ENCODE peak calls at places on chromosomes 6 and 20, in ten cellular contexts. T is activated B cell treated with CpG ODN at 0.5 μM for 24 hours; P is body of pancreas; W is HCT116; V is sigmoid colon; Q is kidney; U is neural crest cell; N is fibroblast of pulmonary artery; H is CD8-positive, alpha-beta T cell; C is AG09309. M is an unnamed sample.
A peak's percentile ranks its signal among the peaks of the same experiment; 100 is the strongest.

GRCh38 chr20:1808101-1808500 is 87.1 kb upstream of the SIRPA start:
- DNase-seq in T (no peak), P (no peak), W (no peak), V (no peak), Q (no peak), U (no peak), N (no peak), H (no peak), C (no peak), M (peak; percentile 25)

GRCh38 chr6:75412937-75413662 is 80.5 kb downstream of the FILIP1 start:
- DNase-seq in T (no peak), P (no peak), W (no peak), V (no peak), Q (no peak), U (no peak), N (peak; percentile 58), H (no peak), C (no peak), M (no peak)

GRCh38 chr6:42281570-42281969 is 63.9 kb upstream of the MRPS10 start:
- DNase-seq in T (no peak), P (no peak), W (no peak), V (no peak), Q (peak; percentile 60), U (no peak), N (no peak), H (peak; percentile 85), C (no peak), M (no peak)

GRCh38 chr6:44048277-44048676 is 79.0 kb downstream of the MRPL14 start:
- DNase-seq in T (no peak), P (no peak), W (no peak), V (peak; percentile 60), Q (peak; percentile 31), U (no peak), N (no peak), H (no peak), C (no peak), M (no peak)

GRCh38 chr20:46220808-46221207 is 87.5 kb downstream of the CDH22 start:
- DNase-seq in T (no peak), P (peak; percentile 28), W (peak; percentile 75), V (no peak), Q (no peak), U (peak; percentile 22), N (no peak), H (no peak), C (no peak), M (no peak)

GRCh38 chr20:8242066-8242465 is 110.0 kb downstream of the PLCB1 start:
- DNase-seq in T (no peak), P (no peak), W (no peak), V (no peak), Q (no peak), U (no peak), N (no peak), H (no peak), C (no peak), M (no peak)

GRCh38 chr6:161228911-161229591 is 44.8 kb downstream of the AGPAT4 start:
- DNase-seq in T (no peak), P (peak; percentile 36), W (no peak), V (no peak), Q (no peak), U (no peak), N (peak; percentile 82), H (no peak), C (peak; percentile 87), M (no peak)

GRCh38 chr6:72938104-72938503 is 287.2 kb downstream of the KHDC1L start:
- DNase-seq in T (no peak), P (no peak), W (no peak), V (no peak), Q (no peak), U (no peak), N (no peak), H (no peak), C (no peak), M (no peak)

GRCh38 chr6:157537518-157537917 is 156.5 kb downstream of the ZDHHC14 start:
- DNase-seq in T (no peak), P (no peak), W (no peak), V (no peak), Q (no peak), U (no peak), N (no peak), H (no peak), C (no peak), M (no peak)

GRCh38 chr20:1118004-1118335 is 432 bp upstream of the PSMF1 start:
- DNase-seq in T (no peak), P (no peak), W (no peak), V (no peak), Q (no peak), U (no peak), N (no peak), H (no peak), C (no peak), M (no peak)

GRCh38 chr6:41568585-41569384 is 22.6 kb downstream of the FOXP4 start:
- DNase-seq in T (no peak), P (peak; percentile 77), W (no peak), V (no peak), Q (no peak), U (peak; percentile 16), N (no peak), H (no peak), C (no peak), M (no peak)

GRCh38 chr6:1842334-1842733 is 232.6 kb downstream of the FOXC1 start:
- DNase-seq in T (no peak), P (no peak), W (no peak), V (no peak), Q (no peak), U (no peak), N (no peak), H (no peak), C (no peak), M (no peak)

GRCh38 chr6:133895573-133896343 is 6.8 kb downstream of the TCF21 start:
- DNase-seq in T (no peak), P (no peak), W (no peak), V (peak; percentile 73), Q (peak; percentile 87), U (no peak), N (peak; percentile 45), H (no peak), C (no peak), M (no peak)

GRCh38 chr20:12358006-12358654 is 440.4 kb downstream of the BTBD3 start:
- DNase-seq in T (no peak), P (no peak), W (no peak), V (no peak), Q (no peak), U (no peak), N (peak; percentile 42), H (no peak), C (no peak), M (no peak)

DNA sequence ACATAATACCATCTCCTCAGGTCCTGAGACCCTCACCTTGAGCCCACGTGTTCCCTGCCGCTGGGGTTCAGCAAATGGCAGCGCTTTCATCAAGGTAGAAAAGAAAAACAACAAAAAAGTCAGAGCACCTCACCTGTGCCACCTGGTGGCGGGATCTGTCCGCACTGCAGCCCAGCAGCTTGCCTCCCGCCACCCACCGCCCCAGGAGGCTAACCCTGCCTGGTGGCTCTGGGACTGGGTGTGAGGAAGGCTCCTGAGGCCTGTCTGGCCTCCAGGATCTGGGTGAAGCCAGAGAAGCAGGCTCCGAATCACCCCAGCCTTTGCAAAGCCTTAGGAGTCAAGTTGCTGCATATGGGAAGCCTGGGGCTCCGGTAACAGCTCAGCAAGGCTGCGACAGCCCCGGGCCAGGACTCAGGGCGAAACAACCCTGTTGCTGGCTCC is 270.8 kb downstream of the BMP7 start:
- DNase-seq in T (no peak), P (peak; percentile 21), W (peak; percentile 29), V (no peak), Q (no peak), U (peak; percentile 47), N (peak; percentile 3), H (no peak), C (no peak), M (no peak)
- TF ChIP-seq CTCF in T (no peak), P (peak; percentile 49), W (peak; percentile 81), V (peak; percentile 17), Q (no peak), U (peak; percentile 73), N (peak; percentile 39), H (no peak), C (peak; percentile 52), M (peak; percentile 82)

GRCh38 chr6:148658701-148659100 is 88.1 kb upstream of the UST start:
- DNase-seq in T (no peak), P (no peak), W (no peak), V (no peak), Q (no peak), U (no peak), N (no peak), H (no peak), C (no peak), M (no peak)

GRCh38 chr6:148653138-148653776 is 93.6 kb upstream of the UST start:
- DNase-seq in T (no peak), P (no peak), W (peak; percentile 19), V (no peak), Q (no peak), U (no peak), N (no peak), H (no peak), C (no peak), M (no peak)

GRCh38 chr6:148657053-148657452 is 89.8 kb upstream of the UST start:
- DNase-seq in T (no peak), P (no peak), W (no peak), V (no peak), Q (no peak), U (no peak), N (peak; percentile 98), H (no peak), C (peak; percentile 87), M (no peak)
- TF ChIP-seq CTCF in T (no peak), P (no peak), W (no peak), V (no peak), Q (no peak), U (no peak), N (no peak), H (no peak), C (no peak), M (no peak)

DNA sequence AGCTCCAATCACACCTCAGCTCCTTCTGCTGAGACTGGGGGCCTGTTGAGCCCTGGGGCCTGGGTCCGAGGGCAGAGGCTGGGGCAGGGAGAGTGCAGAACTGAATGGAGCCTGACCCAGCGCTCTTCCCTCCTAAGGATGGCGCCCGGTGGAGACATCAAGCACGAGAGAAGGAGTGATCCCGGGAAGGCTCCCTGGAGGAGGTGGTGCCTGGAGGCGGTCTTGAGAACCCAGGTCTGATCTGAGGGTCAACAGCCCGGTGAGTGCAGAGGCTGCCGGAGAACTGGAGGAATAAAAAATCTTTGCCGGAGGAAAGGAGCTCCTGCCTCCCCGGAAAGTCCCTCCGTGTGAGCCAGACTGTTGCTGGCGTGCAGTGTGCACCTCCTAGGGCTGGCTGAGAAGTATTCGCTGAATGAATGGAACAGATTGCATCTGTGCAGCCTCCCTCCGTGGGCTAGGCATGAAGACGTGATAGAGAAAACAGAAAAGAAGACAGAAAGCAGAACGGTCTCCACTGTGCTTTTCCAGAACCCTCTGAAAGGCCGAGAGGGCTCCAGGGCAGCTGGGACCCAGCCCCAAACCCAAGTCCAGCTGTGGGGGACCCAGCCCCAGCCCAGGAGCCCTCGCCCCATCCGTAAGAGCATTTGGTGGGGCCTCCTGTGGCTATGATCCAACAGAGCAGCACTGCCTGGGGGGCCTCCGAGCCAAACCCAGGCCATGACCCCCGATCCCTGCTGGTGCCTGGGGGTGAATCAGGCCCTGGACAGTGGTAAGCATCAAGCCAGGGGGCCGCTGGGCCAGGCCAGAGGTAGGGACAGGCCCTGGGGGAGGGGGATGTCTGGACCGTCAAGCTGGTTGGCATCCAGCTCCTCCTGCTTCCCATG is 6.9 kb upstream of the HRH3 start:
- DNase-seq in T (no peak), P (no peak), W (no peak), V (no peak), Q (no peak), U (no peak), N (no peak), H (no peak), C (no peak), M (no peak)
- TF ChIP-seq CTCF in T (no peak), P (no peak), W (no peak), V (no peak), Q (no peak), U (no peak), N (no peak), H (no peak), C (no peak), M (no peak)

GRCh38 chr20:49482621-49483017 is at the start of gene KCNB1:
- DNase-seq in T (peak; percentile 22), P (peak; percentile 58), W (no peak), V (peak; percentile 92), Q (peak; percentile 85), U (peak; percentile 68), N (peak; percentile 45), H (peak; percentile 57), C (no peak), M (peak; percentile 82)
- TF ChIP-seq CTCF in T (no peak), P (peak; percentile 21), W (no peak), V (no peak), Q (no peak), U (peak; percentile 36), N (no peak), H (no peak), C (no peak), M (peak; percentile 52)